ENCODE peak calls at places on chromosomes 1 and 21, in five cellular contexts. One of them, this sample, is unnamed. For H3K27me3, the result is how much of the 10 kb centered on the place peaks cover.

GRCh38 chr1:183239793-183240625 is 53.9 kb downstream of the LAMC2 start:
- DNase-seq in transverse colon: no peak
- DNase-seq in stomach: no peak
- DNase-seq in SK-N-SH: no peak
- DNase-seq in upper lobe of left lung: no peak
- DNase-seq in this sample: no peak

GRCh38 chr21:29215709-29216108 is 83.0 kb upstream of the BACH1 start:
- DNase-seq in SK-N-SH: no peak
- DNase-seq in transverse colon: no peak
- DNase-seq in stomach: no peak
- DNase-seq in upper lobe of left lung: no peak
- DNase-seq in this sample: no peak

GRCh38 chr1:151342021-151342420 is 5.0 kb downstream of the RFX5 start:
- DNase-seq in SK-N-SH: no peak
- DNase-seq in upper lobe of left lung: no peak
- DNase-seq in transverse colon: no peak
- DNase-seq in stomach: no peak
- DNase-seq in this sample: no peak

GRCh38 chr1:213423041-213423440 is 372.0 kb downstream of the RPS6KC1 start:
- DNase-seq in transverse colon: no peak
- DNase-seq in SK-N-SH: no peak
- DNase-seq in upper lobe of left lung: no peak
- DNase-seq in stomach: no peak
- DNase-seq in this sample: peak

GRCh38 chr1:169305948-169306347 is 61.6 kb downstream of the NME7 start:
- DNase-seq in transverse colon: no peak
- DNase-seq in SK-N-SH: no peak
- DNase-seq in stomach: no peak
- DNase-seq in upper lobe of left lung: no peak
- DNase-seq in this sample: no peak

GRCh38 chr21:28342229-28342810 is 650.4 kb downstream of the LTN1 start:
- DNase-seq in upper lobe of left lung: no peak
- DNase-seq in stomach: no peak
- DNase-seq in SK-N-SH: no peak
- DNase-seq in transverse colon: no peak
- DNase-seq in this sample: no peak

GRCh38 chr1:179017383-179018326 is 8.0 kb upstream of the FAM20B start:
- DNase-seq in upper lobe of left lung: no peak
- DNase-seq in transverse colon: peak
- DNase-seq in stomach: no peak
- DNase-seq in SK-N-SH: no peak
- DNase-seq in this sample: no peak

GRCh38 chr1:22508991-22509390 is 54.3 kb upstream of the EPHA8 start:
- DNase-seq in SK-N-SH: no peak
- DNase-seq in transverse colon: peak
- DNase-seq in upper lobe of left lung: no peak
- DNase-seq in stomach: no peak
- DNase-seq in this sample: no peak

GRCh38 chr1:197526736-197527371 is 248.4 kb downstream of the DENND1B start:
- DNase-seq in SK-N-SH: peak
- DNase-seq in transverse colon: no peak
- DNase-seq in upper lobe of left lung: no peak
- DNase-seq in stomach: no peak
- DNase-seq in this sample: no peak

GRCh38 chr1:109181085-109181806 is 32.5 kb upstream of the SARS1 start:
- DNase-seq in stomach: no peak
- DNase-seq in transverse colon: no peak
- DNase-seq in SK-N-SH: no peak
- DNase-seq in upper lobe of left lung: no peak
- DNase-seq in this sample: no peak

GRCh38 chr21:45378258-45378966 is 26.6 kb upstream of the COL18A1 start:
- DNase-seq in SK-N-SH: no peak
- DNase-seq in transverse colon: no peak
- DNase-seq in stomach: no peak
- DNase-seq in upper lobe of left lung: peak
- DNase-seq in this sample: no peak

GRCh38 chr1:1600861-1601563 is 1.1 kb upstream of the FNDC10 start:
- DNase-seq in stomach: no peak
- DNase-seq in upper lobe of left lung: peak
- DNase-seq in SK-N-SH: peak
- DNase-seq in transverse colon: no peak
- DNase-seq in this sample: no peak

GRCh38 chr1:17792421-17792820 is 37.3 kb downstream of the ACTL8 start:
- DNase-seq in transverse colon: no peak
- DNase-seq in upper lobe of left lung: no peak
- DNase-seq in stomach: no peak
- DNase-seq in SK-N-SH: no peak
- DNase-seq in this sample: no peak

GRCh38 chr1:173420330-173420806 is 56.8 kb upstream of the PRDX6 start:
- DNase-seq in SK-N-SH: peak
- DNase-seq in upper lobe of left lung: no peak
- DNase-seq in transverse colon: peak
- DNase-seq in stomach: peak
- DNase-seq in this sample: no peak

GRCh38 chr1:226702957-226703831 is 35.9 kb downstream of the ITPKB start:
- DNase-seq in transverse colon: peak
- DNase-seq in stomach: peak
- DNase-seq in SK-N-SH: peak
- DNase-seq in upper lobe of left lung: peak
- DNase-seq in this sample: no peak

GRCh38 chr21:44880762-44881585 is 7.5 kb upstream of the PTTG1IP start:
- DNase-seq in upper lobe of left lung: no peak
- DNase-seq in SK-N-SH: no peak
- DNase-seq in stomach: no peak
- DNase-seq in transverse colon: no peak
- DNase-seq in this sample: no peak

GRCh38 chr1:30415171-30415940 is 308.0 kb downstream of the MATN1 start:
- DNase-seq in SK-N-SH: no peak
- DNase-seq in upper lobe of left lung: no peak
- DNase-seq in transverse colon: no peak
- DNase-seq in stomach: no peak
- DNase-seq in this sample: peak

GRCh38 chr1:97094257-97094972 is 372.8 kb downstream of the PTBP2 start:
- DNase-seq in stomach: no peak
- DNase-seq in SK-N-SH: no peak
- DNase-seq in transverse colon: no peak
- DNase-seq in upper lobe of left lung: no peak
- DNase-seq in this sample: no peak

GRCh38 chr1:246947255-246947654 is 15.5 kb upstream of the AHCTF1 start:
- DNase-seq in SK-N-SH: no peak
- DNase-seq in transverse colon: peak
- DNase-seq in upper lobe of left lung: no peak
- DNase-seq in stomach: peak
- DNase-seq in this sample: no peak

GRCh38 chr1:241918879-241919278 is 38.7 kb upstream of the BECN2 start:
- DNase-seq in stomach: no peak
- DNase-seq in transverse colon: no peak
- DNase-seq in SK-N-SH: no peak
- DNase-seq in upper lobe of left lung: no peak
- DNase-seq in this sample: no peak

GRCh38 chr1:22976461-22977243 is 4.0 kb upstream of the LACTBL1 start:
- DNase-seq in transverse colon: peak
- DNase-seq in stomach: peak
- DNase-seq in upper lobe of left lung: no peak
- DNase-seq in SK-N-SH: peak
- DNase-seq in this sample: no peak

GRCh38 chr1:15975805-15976680 is at the start of gene ZBTB17:
- DNase-seq in transverse colon: peak
- DNase-seq in SK-N-SH: peak
- DNase-seq in upper lobe of left lung: peak
- DNase-seq in stomach: peak
- DNase-seq in this sample: peak

GRCh38 chr1:58779837-58780585 is 3.8 kb downstream of the JUN start:
- DNase-seq in SK-N-SH: no peak
- DNase-seq in transverse colon: peak
- DNase-seq in upper lobe of left lung: no peak
- DNase-seq in stomach: peak
- DNase-seq in this sample: no peak

GRCh38 chr1:19737413-19737812 is 62.3 kb downstream of the TMCO4 start:
- DNase-seq in stomach: no peak
- DNase-seq in SK-N-SH: no peak
- DNase-seq in upper lobe of left lung: no peak
- DNase-seq in transverse colon: no peak
- DNase-seq in this sample: no peak

GRCh38 chr1:30763654-30764248 is 6.2 kb upstream of the LAPTM5 start:
- DNase-seq in stomach: no peak
- DNase-seq in SK-N-SH: no peak
- DNase-seq in transverse colon: no peak
- DNase-seq in upper lobe of left lung: peak
- DNase-seq in this sample: no peak

GRCh38 chr1:101451888-101452287 is 215.1 kb downstream of the S1PR1 start:
- DNase-seq in stomach: no peak
- DNase-seq in upper lobe of left lung: no peak
- DNase-seq in SK-N-SH: no peak
- DNase-seq in transverse colon: no peak
- DNase-seq in this sample: no peak

GRCh38 chr1:101448018-101448417 is 211.2 kb downstream of the S1PR1 start:
- DNase-seq in stomach: no peak
- DNase-seq in transverse colon: no peak
- DNase-seq in SK-N-SH: peak
- DNase-seq in upper lobe of left lung: no peak
- DNase-seq in this sample: no peak

GRCh38 chr1:101453844-101454243 is 217.0 kb downstream of the S1PR1 start:
- DNase-seq in SK-N-SH: no peak
- DNase-seq in stomach: no peak
- DNase-seq in transverse colon: no peak
- DNase-seq in upper lobe of left lung: no peak
- DNase-seq in this sample: no peak

DNA sequence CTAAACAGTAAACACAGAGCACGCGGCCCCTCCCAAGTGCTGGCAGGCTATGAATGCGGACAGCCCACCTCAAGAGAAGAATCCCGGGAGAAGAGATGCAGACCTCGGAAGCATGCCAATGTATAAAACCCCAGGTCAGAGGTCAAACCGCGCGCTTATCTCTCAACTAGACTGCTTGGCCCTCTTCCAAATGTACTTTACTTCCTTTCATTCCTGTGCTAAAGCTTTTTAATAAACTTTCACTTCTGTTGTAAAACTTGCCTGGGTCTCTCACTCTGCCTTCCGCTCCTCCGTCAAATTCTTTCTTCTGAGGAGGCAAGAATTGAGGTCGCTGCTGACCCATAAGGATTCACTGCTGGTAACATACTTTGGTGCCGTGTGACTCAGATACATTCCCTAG is 216.0 kb downstream of the S1PR1 start:
- DNase-seq in stomach: no peak
- DNase-seq in transverse colon: no peak
- DNase-seq in upper lobe of left lung: no peak
- DNase-seq in SK-N-SH: no peak
- DNase-seq in this sample: no peak
- TF ChIP-seq POLR2AphosphoS5 in stomach: no peak
- TF ChIP-seq POLR2AphosphoS5 in transverse colon: no peak
- TF ChIP-seq POLR2AphosphoS5 in upper lobe of left lung: no peak
- TF ChIP-seq POLR2AphosphoS5 in SK-N-SH: no peak
- TF ChIP-seq POLR2AphosphoS5 in this sample: no peak

GRCh38 chr1:171811671-171812070 is 29.6 kb upstream of the DNM3 start:
- DNase-seq in upper lobe of left lung: no peak
- DNase-seq in SK-N-SH: no peak
- DNase-seq in transverse colon: no peak
- DNase-seq in stomach: no peak
- DNase-seq in this sample: no peak

GRCh38 chr1:171817511-171818265 is 23.6 kb upstream of the DNM3 start:
- DNase-seq in stomach: no peak
- DNase-seq in SK-N-SH: peak
- DNase-seq in upper lobe of left lung: no peak
- DNase-seq in transverse colon: peak
- DNase-seq in this sample: no peak

GRCh38 chr1:171814692-171815091 is 26.6 kb upstream of the DNM3 start:
- DNase-seq in stomach: no peak
- DNase-seq in transverse colon: no peak
- DNase-seq in upper lobe of left lung: no peak
- DNase-seq in SK-N-SH: no peak
- DNase-seq in this sample: no peak

GRCh38 chr1:171819946-171820345 is 21.4 kb upstream of the DNM3 start:
- DNase-seq in SK-N-SH: no peak
- DNase-seq in upper lobe of left lung: no peak
- DNase-seq in transverse colon: no peak
- DNase-seq in stomach: no peak
- DNase-seq in this sample: peak

GRCh38 chr1:171816300-171816901 is 24.9 kb upstream of the DNM3 start:
- DNase-seq in upper lobe of left lung: no peak
- DNase-seq in transverse colon: no peak
- DNase-seq in SK-N-SH: no peak
- DNase-seq in stomach: no peak
- DNase-seq in this sample: no peak
- TF ChIP-seq EP300 in upper lobe of left lung: no peak
- TF ChIP-seq EP300 in transverse colon: no peak
- TF ChIP-seq EP300 in SK-N-SH: no peak
- TF ChIP-seq EP300 in stomach: no peak
- TF ChIP-seq EP300 in this sample: no peak

GRCh38 chr21:38520511-38520910 is 22.2 kb upstream of the ERG start:
- DNase-seq in upper lobe of left lung: no peak
- DNase-seq in transverse colon: no peak
- DNase-seq in stomach: no peak
- DNase-seq in SK-N-SH: no peak
- DNase-seq in this sample: no peak
- H3K27me3 ChIP-seq in upper lobe of left lung: under half
- H3K27me3 ChIP-seq in transverse colon: under half
- H3K27me3 ChIP-seq in stomach: under half
- H3K27me3 ChIP-seq in SK-N-SH: under half
- H3K27me3 ChIP-seq in this sample: under half

DNA sequence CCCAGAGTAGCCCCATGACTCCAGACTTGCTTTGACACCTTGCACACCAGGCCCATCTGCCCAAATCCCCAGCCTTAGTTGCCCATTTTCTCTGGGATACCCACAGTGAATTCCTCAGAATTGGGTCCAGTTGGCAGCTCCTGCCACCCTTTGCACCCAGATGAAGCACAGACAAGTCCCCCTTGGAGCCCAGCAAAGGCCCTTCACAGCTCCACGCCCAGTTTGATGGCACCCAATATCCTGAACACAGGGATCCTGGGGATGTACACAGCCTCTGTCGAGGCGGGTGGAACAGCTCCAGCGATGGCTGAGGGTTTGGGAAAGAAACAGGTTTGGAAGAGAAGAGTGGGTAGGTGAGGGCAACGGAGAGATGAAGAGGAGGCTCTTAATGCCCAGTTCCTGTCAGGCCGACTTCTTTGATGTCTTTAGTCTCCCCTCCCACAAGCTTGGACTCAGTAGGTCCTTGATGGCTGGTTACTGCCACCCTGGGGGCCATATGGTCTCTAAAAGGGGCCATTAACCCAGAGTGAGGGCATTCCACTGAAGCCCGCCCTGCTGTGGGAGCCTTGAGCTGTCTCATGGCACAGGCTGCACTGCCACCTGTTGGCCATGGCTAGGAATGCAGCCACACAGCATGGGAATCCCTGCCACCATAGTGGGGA is 21.7 kb downstream of the TMEM53 start:
- DNase-seq in SK-N-SH: peak
- DNase-seq in upper lobe of left lung: no peak
- DNase-seq in transverse colon: peak
- DNase-seq in stomach: peak
- DNase-seq in this sample: no peak
- TF ChIP-seq POLR2AphosphoS5 in SK-N-SH: no peak
- TF ChIP-seq POLR2AphosphoS5 in upper lobe of left lung: no peak
- TF ChIP-seq POLR2AphosphoS5 in transverse colon: no peak
- TF ChIP-seq POLR2AphosphoS5 in stomach: no peak
- TF ChIP-seq POLR2AphosphoS5 in this sample: no peak

GRCh38 chr1:184903111-184903692 is 71.1 kb downstream of the NIBAN1 start:
- DNase-seq in transverse colon: no peak
- DNase-seq in stomach: no peak
- DNase-seq in SK-N-SH: no peak
- DNase-seq in upper lobe of left lung: no peak
- DNase-seq in this sample: no peak
- TF ChIP-seq EP300 in transverse colon: no peak
- TF ChIP-seq EP300 in stomach: no peak
- TF ChIP-seq EP300 in SK-N-SH: no peak
- TF ChIP-seq EP300 in upper lobe of left lung: no peak
- TF ChIP-seq EP300 in this sample: peak